ENCODE peak calls at places on chromosomes 1 and 21, in seven cellular contexts. Z is AG10803; G is OCI-LY7; J is GOT3; P is GM23248; F is H4; I is stimulated activated CD8-positive, alpha-beta memory T cell treated with anti-CD3 and anti-CD28 coated beads, Interleukin-15, amount 100 ng/mL, for 4 hours. T is an unnamed sample.

GRCh38 chr1:15775706-15776105 is 17.1 kb downstream of the FBLIM1 start:
- DNase-seq in Z (no peak), G (no peak), J (no peak), P (no peak), F (no peak), I (no peak), T (no peak)

GRCh38 chr1:85229574-85230097 is 28.8 kb upstream of the SYDE2 start:
- DNase-seq in Z (no peak), G (peak), J (no peak), P (no peak), F (no peak), I (no peak), T (no peak)

GRCh38 chr1:243335297-243335696 is 79.5 kb downstream of the SDCCAG8 start:
- DNase-seq in Z (no peak), G (no peak), J (no peak), P (no peak), F (no peak), I (no peak), T (no peak)

GRCh38 chr1:50707824-50708223 is 252.2 kb downstream of the FAF1 start:
- DNase-seq in Z (no peak), G (no peak), J (no peak), P (no peak), F (no peak), I (no peak), T (no peak)

GRCh38 chr21:29301703-29302102 is 3.0 kb downstream of the BACH1 start:
- DNase-seq in Z (no peak), G (no peak), J (no peak), P (peak), F (no peak), I (no peak), T (no peak)

GRCh38 chr1:206456577-206457375 is 13.5 kb upstream of the IKBKE start:
- DNase-seq in Z (peak), G (no peak), J (no peak), P (peak), F (no peak), I (no peak), T (no peak)

GRCh38 chr1:229887043-229887822 is 179.8 kb upstream of the GALNT2 start:
- DNase-seq in Z (no peak), G (no peak), J (no peak), P (peak), F (peak), I (no peak), T (no peak)

GRCh38 chr1:80047791-80048190 is 1041.3 kb upstream of the ADGRL4 start:
- DNase-seq in Z (peak), G (no peak), J (no peak), P (peak), F (no peak), I (no peak), T (no peak)

GRCh38 chr21:31977816-31978215 is 105.0 kb downstream of the HUNK start:
- DNase-seq in Z (no peak), G (no peak), J (no peak), P (no peak), F (no peak), I (no peak), T (no peak)

GRCh38 chr1:93821412-93822144 is 57.4 kb downstream of the DNTTIP2 start:
- DNase-seq in Z (peak), G (no peak), J (no peak), P (peak), F (no peak), I (no peak), T (no peak)

GRCh38 chr1:55298167-55298894 is 83.2 kb upstream of the USP24 start:
- DNase-seq in Z (no peak), G (no peak), J (no peak), P (no peak), F (no peak), I (no peak), T (no peak)

GRCh38 chr1:48027533-48027835 is 30.3 kb upstream of the TRABD2B start:
- DNase-seq in Z (no peak), G (no peak), J (no peak), P (no peak), F (no peak), I (no peak), T (no peak)